ENCODE peak calls at places on chromosomes 13 and 19, in five cellular contexts. D is tibial artery, K is right atrium auricular region, W is transverse colon, X is brain microvascular endothelial cell. G is an unnamed sample. For H3K36me3, the result is how much of the 10 kb centered on the place peaks cover.

GRCh38 chr13:49858183-49858856 is 65.8 kb upstream of the KPNA3 start:
- DNase-seq in D (no peak), K (no peak), X (peak), W (peak), G (no peak)

GRCh38 chr13:69828527-69828926 is 279.1 kb upstream of the ATXN8OS start:
- DNase-seq in K (no peak), X (no peak), D (no peak), W (no peak), G (no peak)

GRCh38 chr19:1471514-1472107 is 7.4 kb downstream of the C19orf25 start:
- DNase-seq in W (no peak), K (no peak), X (no peak), D (no peak), G (no peak)

GRCh38 chr19:5122671-5123409 is 153.9 kb downstream of the KDM4B start:
- DNase-seq in W (no peak), K (no peak), X (no peak), D (no peak), G (no peak)

GRCh38 chr19:13243971-13244370 is 93.8 kb downstream of the IER2 start:
- DNase-seq in K (no peak), W (no peak), X (no peak), D (no peak), G (no peak)

GRCh38 chr19:17753976-17754375 is 2.7 kb downstream of the FCHO1 start:
- DNase-seq in D (no peak), K (no peak), X (no peak), W (no peak), G (no peak)

GRCh38 chr19:6519289-6519688 is 11.5 kb upstream of the TNFSF9 start:
- DNase-seq in D (no peak), W (no peak), K (no peak), X (peak), G (no peak)

GRCh38 chr13:21061077-21061945 is at the start of gene LATS2:
- DNase-seq in K (peak), X (peak), W (peak), D (peak), G (peak)

GRCh38 chr13:98664047-98664446 is 87.1 kb upstream of the STK24 start:
- DNase-seq in D (no peak), W (no peak), X (peak), K (no peak), G (no peak)

GRCh38 chr13:67231481-67231940 is 1.4 kb upstream of the PCDH9 start:
- DNase-seq in X (no peak), K (no peak), D (no peak), W (no peak), G (no peak)

GRCh38 chr19:19653597-19654147 is 9.8 kb downstream of the ATP13A1 start:
- DNase-seq in W (no peak), D (no peak), K (no peak), X (no peak), G (no peak)
- H3K36me3 ChIP-seq in W (half or more), D (half or more), K (half or more), X (half or more), G (half or more)

GRCh38 chr19:29964171-29964570 is 22.1 kb downstream of the URI1 start:
- DNase-seq in X (no peak), W (no peak), D (no peak), K (no peak), G (no peak)

GRCh38 chr19:29965529-29965928 is 23.5 kb downstream of the URI1 start:
- DNase-seq in W (no peak), X (no peak), D (no peak), K (no peak), G (no peak)

GRCh38 chr19:29967623-29968022 is 25.6 kb downstream of the URI1 start:
- DNase-seq in W (no peak), D (no peak), X (peak), K (no peak), G (no peak)

GRCh38 chr19:29963576-29963975 is 21.5 kb downstream of the URI1 start:
- DNase-seq in X (no peak), W (no peak), K (no peak), D (no peak), G (no peak)

GRCh38 chr19:29966594-29967249 is 24.7 kb downstream of the URI1 start:
- DNase-seq in K (no peak), X (no peak), D (no peak), W (no peak), G (no peak)
- TF ChIP-seq CTCF in K (peak), X (no peak), D (no peak), W (no peak), G (peak)

GRCh38 chr19:49468746-49469447 is 5.1 kb upstream of the FLT3LG start:
- DNase-seq in W (peak), X (no peak), D (peak), K (peak), G (no peak)
- H3K27ac ChIP-seq in W (peak), X (no peak), D (no peak), K (peak), G (peak)

GRCh38 chr19:35160629-35161433 is 6.3 kb downstream of the FXYD5 start:
- DNase-seq in K (no peak), X (no peak), W (no peak), D (no peak), G (no peak)

GRCh38 chr19:35161434-35161743 is 6.9 kb downstream of the FXYD5 start:
- DNase-seq in W (no peak), D (no peak), X (no peak), K (no peak), G (no peak)

GRCh38 chr19:35156673-35157014 is 2.1 kb downstream of the FXYD5 start:
- DNase-seq in D (no peak), W (no peak), X (no peak), K (no peak), G (no peak)

GRCh38 chr19:35157431-35157830 is 2.9 kb downstream of the FXYD5 start:
- DNase-seq in W (no peak), K (no peak), D (no peak), X (no peak), G (no peak)

GRCh38 chr19:35159606-35160005 is 5.1 kb downstream of the FXYD5 start:
- DNase-seq in X (no peak), K (no peak), D (no peak), W (no peak), G (no peak)
- H3K36me3 ChIP-seq in X (under half), K (under half), D (half or more), W (under half), G (under half)

GRCh38 chr19:58468216-58468839 is 1.4 kb downstream of the ZNF324 start:
- DNase-seq in D (no peak), W (no peak), K (no peak), X (no peak), G (no peak)
- TF ChIP-seq CTCF in D (no peak), W (no peak), K (no peak), X (no peak), G (no peak)